ENCODE peak calls at places on chromosomes 2 and 18, in eight cellular contexts. K, A, I, M, X, C, Y and N are unnamed samples.
A peak's percentile ranks its signal among the peaks of the same experiment; 100 is the strongest.

GRCh38 chr18:9876867-9877654 is 8.7 kb upstream of the TXNDC2 start:
- DNase-seq in K (no peak), A (no peak), I (no peak), M (no peak), X (no peak), C (no peak), Y (peak; percentile 45), N (no peak)

GRCh38 chr2:204753841-204754240 is 208.6 kb downstream of the PARD3B start:
- DNase-seq in K (no peak), A (no peak), I (no peak), M (no peak), X (no peak), C (no peak), Y (peak; percentile 81), N (no peak)

GRCh38 chr2:174217883-174218282 is 30.4 kb downstream of the OLA1 start:
- DNase-seq in K (no peak), A (no peak), I (no peak), M (no peak), X (no peak), C (no peak), Y (no peak), N (no peak)

GRCh38 chr2:11590193-11590592 is 56.3 kb downstream of the GREB1 start:
- DNase-seq in K (no peak), A (no peak), I (no peak), M (no peak), X (no peak), C (no peak), Y (no peak), N (no peak)

GRCh38 chr2:7555260-7555659 is 638.0 kb downstream of the RNF144A start:
- DNase-seq in K (no peak), A (no peak), I (no peak), M (no peak), X (no peak), C (no peak), Y (no peak), N (no peak)

GRCh38 chr18:34322365-34323289 is 97.9 kb upstream of the NOL4 start:
- DNase-seq in K (peak; percentile 15), A (peak; percentile 63), I (peak; percentile 72), M (no peak), X (no peak), C (no peak), Y (peak; percentile 33), N (no peak)

GRCh38 chr2:58448065-58448507 is 207.0 kb upstream of the FANCL start:
- DNase-seq in K (no peak), A (peak; percentile 41), I (peak; percentile 53), M (no peak), X (no peak), C (no peak), Y (peak; percentile 85), N (no peak)

GRCh38 chr2:165149439-165149838 is 54.4 kb downstream of the SCN3A start:
- DNase-seq in K (no peak), A (no peak), I (no peak), M (no peak), X (peak; percentile 1), C (no peak), Y (no peak), N (no peak)

GRCh38 chr2:230692760-230693159 is 19.9 kb upstream of the CAB39 start:
- DNase-seq in K (no peak), A (no peak), I (no peak), M (no peak), X (no peak), C (no peak), Y (no peak), N (no peak)

GRCh38 chr18:75378674-75379315 is 48.7 kb downstream of the SMIM21 start:
- DNase-seq in K (no peak), A (no peak), I (no peak), M (no peak), X (no peak), C (no peak), Y (no peak), N (no peak)

GRCh38 chr18:366466-367053 is 98.7 kb upstream of the THOC1 start:
- DNase-seq in K (no peak), A (no peak), I (no peak), M (no peak), X (no peak), C (no peak), Y (no peak), N (no peak)

GRCh38 chr2:133097666-133098065 is 427.7 kb upstream of the LYPD1 start:
- DNase-seq in K (no peak), A (no peak), I (no peak), M (no peak), X (no peak), C (no peak), Y (no peak), N (no peak)

GRCh38 chr2:42567806-42568429 is 514 bp upstream of the MTA3 start:
- DNase-seq in K (peak; percentile 18), A (peak; percentile 34), I (peak; percentile 38), M (no peak), X (peak; percentile 49), C (peak; percentile 73), Y (no peak), N (no peak)

GRCh38 chr2:66534461-66534860 is 99.5 kb downstream of the MEIS1 start:
- DNase-seq in K (no peak), A (no peak), I (no peak), M (no peak), X (no peak), C (no peak), Y (no peak), N (no peak)

GRCh38 chr2:60520477-60520876 is 33.0 kb downstream of the BCL11A start:
- DNase-seq in K (no peak), A (no peak), I (no peak), M (no peak), X (no peak), C (no peak), Y (no peak), N (no peak)

GRCh38 chr2:172256886-172257285 is 154.2 kb upstream of the DLX2 start:
- DNase-seq in K (no peak), A (no peak), I (no peak), M (no peak), X (no peak), C (no peak), Y (no peak), N (no peak)

GRCh38 chr2:101697794-101698418 is 399 bp downstream of the MAP4K4 start:
- DNase-seq in K (peak; percentile 35), A (peak; percentile 11), I (peak; percentile 30), M (no peak), X (no peak), C (no peak), Y (no peak), N (no peak)

GRCh38 chr2:11967946-11968465 is 221.6 kb downstream of the LPIN1 start:
- DNase-seq in K (peak; percentile 59), A (no peak), I (no peak), M (no peak), X (no peak), C (no peak), Y (no peak), N (no peak)

GRCh38 chr2:64404743-64405142 is 49.2 kb upstream of the LGALSL start:
- DNase-seq in K (peak; percentile 23), A (no peak), I (no peak), M (no peak), X (no peak), C (no peak), Y (no peak), N (no peak)

GRCh38 chr2:171347591-171348032 is 86.2 kb downstream of the METTL8 start:
- DNase-seq in K (no peak), A (no peak), I (no peak), M (no peak), X (no peak), C (no peak), Y (no peak), N (no peak)

GRCh38 chr18:58793361-58793760 is 71.3 kb upstream of the ZNF532 start:
- DNase-seq in K (no peak), A (no peak), I (no peak), M (no peak), X (no peak), C (peak; percentile 68), Y (no peak), N (no peak)

GRCh38 chr2:8684885-8685696 is 3.2 kb downstream of the ID2 start:
- DNase-seq in K (peak; percentile 61), A (peak; percentile 52), I (no peak), M (no peak), X (no peak), C (peak; percentile 83), Y (peak; percentile 40), N (peak; percentile 86)

GRCh38 chr2:177285892-177286715 is 21.6 kb upstream of the NFE2L2 start:
- DNase-seq in K (no peak), A (no peak), I (no peak), M (no peak), X (no peak), C (no peak), Y (no peak), N (no peak)

GRCh38 chr18:4821801-4822200 is 366.7 kb upstream of the DLGAP1 start:
- DNase-seq in K (no peak), A (no peak), I (no peak), M (no peak), X (no peak), C (no peak), Y (no peak), N (no peak)